ENCODE peak calls at places on chromosome 1, in ten cellular contexts. G is naive thymus-derived CD4-positive, alpha-beta T cell; A is CD8-positive, alpha-beta T cell; D is sigmoid colon; B is DND-41; R is HFF-Myc; Q is body of pancreas; C is CD8-positive, alpha-beta memory T cell; F is mesendoderm; K is IMR-90. Z is an unnamed sample.
A peak's percentile ranks its signal among the peaks of the same experiment; 100 is the strongest.

GRCh38 chr1:114352797-114353196 is 158.2 kb downstream of the TRIM33 start:
- DNase-seq in F (no peak), G (no peak), Q (no peak), K (no peak), B (peak; percentile 72), C (no peak), D (no peak), A (no peak), R (no peak), Z (no peak)

GRCh38 chr1:23600283-23600682 is 41.0 kb upstream of the ID3 start:
- DNase-seq in R (no peak), K (no peak), A (no peak), B (no peak), G (no peak), F (no peak), D (no peak), C (no peak), Q (no peak), Z (no peak)

GRCh38 chr1:26126321-26127084 is 14.9 kb downstream of the PDIK1L start:
- DNase-seq in G (peak; percentile 92), A (peak; percentile 18), C (peak; percentile 46), R (no peak), K (peak; percentile 26), F (peak; percentile 48), B (peak; percentile 77), Q (no peak), D (no peak), Z (peak; percentile 97)

GRCh38 chr1:157105988-157106812 is 6.6 kb upstream of the ETV3L start:
- DNase-seq in A (no peak), C (no peak), B (no peak), Q (no peak), R (no peak), G (no peak), K (peak; percentile 97), F (no peak), D (peak; percentile 66), Z (no peak)

GRCh38 chr1:154963643-154964042 is 2.1 kb upstream of the PYGO2 start:
- DNase-seq in R (no peak), C (no peak), G (no peak), A (no peak), Q (no peak), F (no peak), K (no peak), B (no peak), D (no peak), Z (no peak)

GRCh38 chr1:207763091-207763490 is 11.2 kb downstream of the CD46 start:
- DNase-seq in A (no peak), F (no peak), C (no peak), B (no peak), K (no peak), D (no peak), Q (no peak), R (no peak), G (no peak), Z (no peak)

GRCh38 chr1:230568676-230569075 is 73.6 kb upstream of the COG2 start:
- DNase-seq in A (no peak), K (no peak), B (no peak), Q (no peak), F (no peak), G (no peak), D (no peak), C (no peak), R (no peak), Z (no peak)

GRCh38 chr1:66244429-66244828 is 289.5 kb upstream of the SGIP1 start:
- DNase-seq in B (no peak), F (no peak), R (no peak), D (no peak), Q (no peak), G (no peak), C (no peak), K (no peak), A (no peak), Z (no peak)

GRCh38 chr1:44806704-44807363 is at the start of gene DYNLT4:
- DNase-seq in R (no peak), A (no peak), C (no peak), B (no peak), D (no peak), G (no peak), K (no peak), F (no peak), Q (peak; percentile 40), Z (no peak)

GRCh38 chr1:170445096-170445495 is 86.9 kb upstream of the GORAB start:
- DNase-seq in K (peak; percentile 84), Q (no peak), C (no peak), B (no peak), F (no peak), G (no peak), D (no peak), A (no peak), R (peak; percentile 40), Z (no peak)
- H3K4me3 ChIP-seq in K (no peak overlapping the region), Q (no peak overlapping the region), C (no peak overlapping the region), B (no peak overlapping the region), F (no peak overlapping the region), G (no peak overlapping the region), D (no peak overlapping the region), A (no peak overlapping the region), R (no peak overlapping the region), Z (no peak overlapping the region)

GRCh38 chr1:46394108-46394871 is at the start of gene FAAH:
- DNase-seq in K (no peak), G (peak; percentile 40), D (peak; percentile 80), Q (peak; percentile 84), B (no peak), A (no peak), R (no peak), F (peak; percentile 85), C (no peak), Z (no peak)
- H3K4me3 ChIP-seq in K (peak within 1 kb of the TSS; percentile 17), G (peak within 1 kb of the TSS; percentile 43), D (peak within 1 kb of the TSS; percentile 39), Q (peak within 1 kb of the TSS; percentile 16), B (no peak within 1 kb of the TSS), A (peak within 1 kb of the TSS; percentile 29), R (peak within 1 kb of the TSS; percentile 42), F (peak within 1 kb of the TSS; percentile 37), C (no peak within 1 kb of the TSS), Z (no peak within 1 kb of the TSS)

GRCh38 chr1:179775009-179775408 is 31.9 kb downstream of the FAM163A start:
- DNase-seq in D (no peak), R (no peak), Q (no peak), B (no peak), G (no peak), C (no peak), F (no peak), K (no peak), A (no peak), Z (no peak)
- H3K4me3 ChIP-seq in D (no peak overlapping the region), R (no peak overlapping the region), Q (no peak overlapping the region), B (no peak overlapping the region), G (no peak overlapping the region), C (no peak overlapping the region), F (no peak overlapping the region), K (no peak overlapping the region), A (no peak overlapping the region), Z (no peak overlapping the region)

DNA sequence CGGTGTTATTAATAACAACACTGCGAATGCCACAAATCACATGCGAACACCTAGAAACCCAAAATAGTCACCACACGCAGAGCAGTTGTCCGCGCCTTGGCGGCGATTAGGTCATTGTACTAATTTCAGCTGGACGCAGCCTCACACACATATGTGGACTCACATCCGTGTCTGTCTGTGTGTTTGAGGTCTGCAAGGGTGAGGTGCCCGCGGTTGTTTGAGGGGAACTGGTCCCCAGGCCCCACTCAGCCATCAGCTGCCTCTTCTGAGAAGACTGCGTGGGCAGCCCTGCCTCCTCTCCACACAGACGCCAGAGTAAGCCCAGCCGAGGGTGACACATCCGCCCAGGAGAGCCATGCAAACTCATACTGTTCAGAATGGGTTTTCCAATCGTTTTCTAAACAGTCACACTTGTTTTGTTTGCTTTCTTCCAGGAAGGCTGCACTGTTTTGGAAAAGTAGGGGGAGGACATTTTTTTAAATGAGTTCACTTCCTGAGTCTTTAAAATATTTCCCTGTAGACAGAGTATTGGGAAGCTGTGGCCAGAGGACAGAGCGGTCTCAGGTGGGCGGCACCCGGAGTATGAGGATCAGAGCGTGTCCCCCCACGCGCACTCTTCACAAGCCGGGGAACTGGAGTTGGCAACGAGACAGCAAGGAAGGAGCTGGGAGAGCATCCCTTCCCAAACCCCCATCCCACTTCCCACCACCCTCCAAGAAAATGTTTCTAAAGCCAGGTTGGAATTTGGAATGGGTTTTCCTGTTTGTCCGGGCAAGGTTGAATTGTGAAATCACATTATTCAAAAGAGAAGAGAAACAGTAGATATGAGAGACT is 53.3 kb downstream of the TOMM20 start:
- DNase-seq in G (no peak), F (no peak), C (peak; percentile 7), A (peak; percentile 30), R (peak; percentile 53), D (peak; percentile 81), K (peak; percentile 97), B (no peak), Q (peak; percentile 59), Z (no peak)
- H3K4me3 ChIP-seq in G (peak overlapping the region; percentile 31), F (no peak overlapping the region), C (peak overlapping the region; percentile 57), A (no peak overlapping the region), R (peak overlapping the region; percentile 29), D (no peak overlapping the region), K (no peak overlapping the region), B (no peak overlapping the region), Q (no peak overlapping the region), Z (no peak overlapping the region)

GRCh38 chr1:170068923-170069322 is 5.6 kb downstream of the KIFAP3 start:
- DNase-seq in F (no peak), R (no peak), Q (no peak), A (no peak), C (no peak), D (no peak), K (no peak), B (no peak), G (no peak), Z (no peak)

GRCh38 chr1:170067253-170067819 is 7.2 kb downstream of the KIFAP3 start:
- DNase-seq in B (no peak), G (no peak), K (peak; percentile 7), F (no peak), D (no peak), Q (no peak), C (no peak), R (no peak), A (no peak), Z (no peak)

DNA sequence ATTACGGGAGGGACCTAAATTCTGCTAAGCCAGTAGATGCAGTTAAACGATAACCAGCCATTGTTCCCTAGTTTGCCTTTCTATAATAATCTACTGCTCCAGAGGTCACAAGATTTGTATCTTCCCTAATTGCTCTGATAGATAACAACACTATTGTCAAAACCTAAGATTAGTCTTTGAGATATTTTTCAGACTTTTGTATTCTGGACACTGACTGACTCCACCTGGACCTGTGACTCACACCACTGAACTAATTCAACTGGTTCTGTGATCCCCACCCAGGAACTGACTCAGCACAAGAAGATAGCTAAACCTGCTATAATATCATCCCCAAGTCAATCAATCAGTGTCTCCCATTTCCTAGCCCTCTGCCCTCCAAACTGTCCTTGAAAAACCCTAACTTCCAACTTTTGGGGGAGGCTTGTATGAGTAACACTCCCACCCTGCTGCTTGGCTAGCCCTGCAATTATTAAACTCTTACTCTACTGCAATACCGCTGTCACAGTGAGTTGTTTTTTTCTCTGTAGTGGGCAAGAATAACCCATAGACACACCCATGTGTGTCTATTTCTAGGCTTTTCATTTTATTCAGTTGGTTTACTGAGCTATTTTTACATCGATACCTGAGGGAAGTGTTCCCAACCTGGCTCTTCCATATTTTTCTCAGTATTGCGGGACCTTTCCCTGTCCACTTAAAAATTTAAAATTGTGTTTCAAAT is 11.2 kb downstream of the KIFAP3 start:
- DNase-seq in B (no peak), A (no peak), R (no peak), K (peak; percentile 26), D (no peak), G (no peak), C (no peak), F (no peak), Q (no peak), Z (no peak)
- H3K4me3 ChIP-seq in B (no peak overlapping the region), A (no peak overlapping the region), R (no peak overlapping the region), K (no peak overlapping the region), D (no peak overlapping the region), G (no peak overlapping the region), C (no peak overlapping the region), F (no peak overlapping the region), Q (no peak overlapping the region), Z (no peak overlapping the region)